ENCODE peak calls at places on chromosome X, in six cellular contexts. C, G, P, F, R and K are unnamed samples.
A peak's percentile ranks its signal among the peaks of the same experiment; 100 is the strongest.

GRCh38 chrX:7927259-7928167 is at the start of gene PNPLA4:
- DNase-seq in P (peak; percentile 72), F (peak; percentile 81), G (peak; percentile 71), R (peak; percentile 86), C (peak; percentile 83), K (peak; percentile 92)

GRCh38 chrX:18649498-18649951 is 22.4 kb downstream of the RS1 start:
- DNase-seq in P (no peak), F (no peak), C (no peak), G (no peak), R (no peak), K (no peak)

GRCh38 chrX:22559506-22559905 is 286.8 kb downstream of the CBLL2 start:
- DNase-seq in F (no peak), G (no peak), R (no peak), P (no peak), C (no peak), K (no peak)

GRCh38 chrX:136725446-136726104 is 55.2 kb downstream of the ARHGEF6 start:
- DNase-seq in C (no peak), F (no peak), G (no peak), P (no peak), R (no peak), K (no peak)

GRCh38 chrX:105745863-105746262 is 76.5 kb upstream of the NRK start:
- DNase-seq in C (no peak), G (no peak), R (no peak), P (no peak), F (no peak), K (peak; percentile 56)

GRCh38 chrX:115054876-115055275 is 37.5 kb upstream of the IL13RA2 start:
- DNase-seq in P (no peak), F (no peak), G (no peak), R (no peak), C (no peak), K (no peak)

GRCh38 chrX:28586891-28587635 is at the start of gene IL1RAPL1:
- DNase-seq in P (no peak), G (no peak), C (no peak), R (no peak), F (no peak), K (peak; percentile 16)

GRCh38 chrX:149630681-149631292 is 805 bp downstream of the TMEM185A start:
- DNase-seq in P (no peak), G (peak; percentile 18), C (peak; percentile 21), R (no peak), F (peak; percentile 37), K (no peak)

GRCh38 chrX:9286234-9286633 is 178.6 kb upstream of the TBL1X start:
- DNase-seq in G (no peak), C (no peak), P (no peak), F (no peak), R (no peak), K (no peak)

GRCh38 chrX:44203791-44204190 is 139.7 kb downstream of the EFHC2 start:
- DNase-seq in C (no peak), F (no peak), P (peak; percentile 12), R (no peak), G (peak; percentile 0), K (peak; percentile 57)

GRCh38 chrX:10044021-10044420 is 76.9 kb downstream of the CLDN34 start:
- DNase-seq in R (no peak), F (no peak), G (no peak), P (no peak), C (no peak), K (peak; percentile 77)

GRCh38 chrX:96929036-96929435 is 45.3 kb downstream of the RPA4 start:
- DNase-seq in F (no peak), P (no peak), R (no peak), G (no peak), C (no peak), K (no peak)

GRCh38 chrX:20063153-20063552 is 53.6 kb downstream of the MAP7D2 start:
- DNase-seq in G (no peak), P (no peak), F (no peak), R (no peak), C (no peak), K (no peak)

GRCh38 chrX:153075366-153075765 is 3.1 kb downstream of the PNMA6A start:
- DNase-seq in G (no peak), P (no peak), R (no peak), C (no peak), F (no peak), K (no peak)
- TF ChIP-seq JUND in G (no peak), P (no peak), R (no peak), C (no peak), F (no peak), K (no peak)

GRCh38 chrX:30795981-30796958 is 92.8 kb downstream of the TAB3 start:
- DNase-seq in G (no peak), R (no peak), P (no peak), F (no peak), C (no peak), K (no peak)
- TF ChIP-seq JUND in G (no peak), R (no peak), P (no peak), F (no peak), C (no peak), K (no peak)

GRCh38 chrX:68589372-68589753 is 58.1 kb upstream of the STARD8 start:
- DNase-seq in G (no peak), P (no peak), R (no peak), F (no peak), C (no peak), K (no peak)

GRCh38 chrX:68594769-68595168 is 52.7 kb upstream of the STARD8 start:
- DNase-seq in C (no peak), P (no peak), F (no peak), G (no peak), R (no peak), K (no peak)

GRCh38 chrX:68584221-68584620 is 63.2 kb upstream of the STARD8 start:
- DNase-seq in G (no peak), C (peak; percentile 35), P (no peak), R (no peak), F (no peak), K (no peak)

DNA sequence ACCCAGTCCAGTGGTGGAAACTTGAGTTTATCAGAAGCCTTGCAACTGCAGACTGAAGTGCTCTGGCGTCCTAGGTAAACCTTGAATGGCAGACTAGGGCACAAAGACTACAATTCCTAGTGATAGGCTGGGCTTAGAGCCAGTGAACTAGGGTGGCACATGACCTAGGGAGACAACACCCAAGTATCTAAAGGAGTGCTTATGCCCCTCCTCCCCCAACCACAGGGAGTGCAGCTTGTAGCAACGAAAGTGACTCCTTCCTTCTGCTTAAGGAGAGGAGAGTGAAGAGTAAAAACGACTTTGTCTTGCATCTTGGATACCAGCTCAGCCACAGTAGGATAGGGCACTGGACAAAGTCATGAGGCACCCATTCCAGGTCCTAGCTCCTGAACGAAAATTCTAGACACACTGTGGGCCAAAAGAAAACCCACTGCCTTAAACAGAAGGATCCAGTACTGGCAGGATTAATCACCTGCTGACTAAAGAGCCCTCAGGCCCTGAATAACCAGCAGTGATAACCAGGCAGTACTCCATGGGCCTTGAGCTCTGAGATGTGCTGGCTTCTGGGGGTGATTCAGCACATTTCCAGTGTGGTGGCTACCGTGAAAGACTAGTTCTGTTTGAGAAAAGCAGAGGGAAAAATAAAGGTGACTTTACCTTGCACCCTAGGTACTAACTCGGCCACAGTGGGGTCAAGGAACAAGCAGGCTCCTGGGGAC is 58.7 kb upstream of the STARD8 start:
- DNase-seq in P (no peak), F (no peak), G (no peak), R (no peak), C (no peak), K (no peak)
- TF ChIP-seq JUND in P (no peak), F (no peak), G (no peak), R (no peak), C (no peak), K (no peak)

DNA sequence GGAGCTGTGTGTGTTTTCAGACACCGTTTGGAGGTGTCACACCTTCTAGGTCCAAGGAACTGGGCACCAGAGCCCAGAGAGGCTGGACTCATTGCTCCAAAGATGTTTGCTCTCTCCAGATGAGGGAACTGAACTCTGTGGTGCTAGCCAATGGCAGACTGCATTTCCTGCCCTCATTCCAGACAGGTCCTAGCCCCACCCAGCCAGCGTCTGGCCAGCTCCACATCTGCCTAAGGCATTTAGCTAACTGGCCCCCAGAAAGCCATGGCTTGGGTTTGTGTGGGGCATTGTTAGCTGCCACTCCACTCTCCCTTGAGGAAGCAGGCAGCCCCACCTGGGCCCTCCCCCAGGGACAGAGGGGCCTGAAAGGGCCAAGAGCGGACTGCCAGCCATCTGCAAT is 11.4 kb downstream of the FGD1 start:
- DNase-seq in F (peak; percentile 45), R (no peak), G (no peak), C (no peak), P (no peak), K (no peak)
- TF ChIP-seq JUND in F (no peak), R (no peak), G (no peak), C (no peak), P (no peak), K (no peak)

GRCh38 chrX:134654398-134655012 is 3.8 kb downstream of the PLAC1 start:
- DNase-seq in F (no peak), G (no peak), C (no peak), P (no peak), R (no peak), K (no peak)
- TF ChIP-seq JUND in F (no peak), G (no peak), C (no peak), P (no peak), R (no peak), K (no peak)

GRCh38 chrX:84611843-84612636 is 109.8 kb upstream of the HDX start:
- DNase-seq in P (no peak), R (no peak), G (no peak), F (no peak), C (no peak), K (no peak)
- TF ChIP-seq JUND in P (no peak), R (no peak), G (no peak), F (no peak), C (no peak), K (no peak)

DNA sequence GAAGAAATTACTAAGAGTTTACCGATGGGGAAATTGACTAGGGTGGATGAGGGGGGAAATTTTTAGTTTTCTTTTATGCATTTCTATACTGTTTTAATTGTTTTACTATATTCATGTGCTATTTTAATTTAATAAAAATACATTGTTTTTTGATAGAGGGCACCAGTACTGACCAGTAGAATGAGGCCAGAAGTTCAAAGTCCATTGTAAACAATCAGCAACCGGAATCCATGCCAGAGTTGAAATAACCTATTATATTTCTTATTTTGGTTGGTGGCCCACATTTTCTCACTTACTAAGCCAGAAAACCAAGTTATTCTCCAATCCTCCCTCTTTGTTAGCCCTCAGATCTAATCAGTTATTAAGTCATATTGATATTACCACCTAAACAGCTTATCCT is 595.9 kb downstream of the SMARCA1 start:
- DNase-seq in C (no peak), R (no peak), F (no peak), G (no peak), P (no peak), K (no peak)
- TF ChIP-seq JUND in C (no peak), R (no peak), F (no peak), G (no peak), P (no peak), K (no peak)

GRCh38 chrX:71492086-71493065 is 40.5 kb upstream of the OGT start:
- DNase-seq in F (peak; percentile 15), R (no peak), G (no peak), C (no peak), P (no peak), K (no peak)
- TF ChIP-seq JUND in F (no peak), R (no peak), G (no peak), C (no peak), P (no peak), K (no peak)